ENCODE peak calls at places on chromosomes 7 and 10, in five cellular contexts. One of them, this sample, is unnamed.

GRCh38 chr10:93309062-93309461 is 173.1 kb downstream of the MYOF start:
- DNase-seq in dermis microvascular lymphatic vessel endothelial cell: no peak
- DNase-seq in mesendoderm: no peak
- DNase-seq in NCI-H1105: no peak
- DNase-seq in CD4-positive, alpha-beta T cell: no peak
- DNase-seq in this sample: no peak

GRCh38 chr7:82897500-82897899 is 265.2 kb downstream of the PCLO start:
- DNase-seq in dermis microvascular lymphatic vessel endothelial cell: no peak
- DNase-seq in mesendoderm: no peak
- DNase-seq in NCI-H1105: no peak
- DNase-seq in CD4-positive, alpha-beta T cell: no peak
- DNase-seq in this sample: no peak

GRCh38 chr10:8039323-8039922 is 15.1 kb upstream of the GATA3 start:
- DNase-seq in dermis microvascular lymphatic vessel endothelial cell: no peak
- DNase-seq in mesendoderm: peak
- DNase-seq in NCI-H1105: no peak
- DNase-seq in CD4-positive, alpha-beta T cell: no peak
- DNase-seq in this sample: peak

GRCh38 chr10:120392671-120393079 is 64.4 kb upstream of the PLPP4 start:
- DNase-seq in dermis microvascular lymphatic vessel endothelial cell: no peak
- DNase-seq in mesendoderm: no peak
- DNase-seq in NCI-H1105: peak
- DNase-seq in CD4-positive, alpha-beta T cell: no peak
- DNase-seq in this sample: no peak

GRCh38 chr10:60820093-60820769 is 42.0 kb downstream of the CDK1 start:
- DNase-seq in dermis microvascular lymphatic vessel endothelial cell: no peak
- DNase-seq in mesendoderm: peak
- DNase-seq in NCI-H1105: no peak
- DNase-seq in CD4-positive, alpha-beta T cell: no peak
- DNase-seq in this sample: peak

GRCh38 chr10:113021268-113022028 is 71.4 kb downstream of the TCF7L2 start:
- DNase-seq in dermis microvascular lymphatic vessel endothelial cell: peak
- DNase-seq in mesendoderm: no peak
- DNase-seq in NCI-H1105: no peak
- DNase-seq in CD4-positive, alpha-beta T cell: no peak
- DNase-seq in this sample: peak

GRCh38 chr7:140059288-140060242 is 3.2 kb downstream of the PARP12 start:
- DNase-seq in dermis microvascular lymphatic vessel endothelial cell: peak
- DNase-seq in mesendoderm: no peak
- DNase-seq in NCI-H1105: no peak
- DNase-seq in CD4-positive, alpha-beta T cell: peak
- DNase-seq in this sample: peak

GRCh38 chr7:95723583-95724180 is 48.7 kb upstream of the DYNC1I1 start:
- DNase-seq in dermis microvascular lymphatic vessel endothelial cell: peak
- DNase-seq in mesendoderm: peak
- DNase-seq in NCI-H1105: peak
- DNase-seq in CD4-positive, alpha-beta T cell: no peak
- DNase-seq in this sample: peak

GRCh38 chr7:24739306-24739705 is 18.0 kb downstream of the GSDME start:
- DNase-seq in dermis microvascular lymphatic vessel endothelial cell: no peak
- DNase-seq in mesendoderm: no peak
- DNase-seq in NCI-H1105: no peak
- DNase-seq in CD4-positive, alpha-beta T cell: no peak
- DNase-seq in this sample: no peak

GRCh38 chr7:122315507-122316466 is 11.2 kb upstream of the FEZF1 start:
- DNase-seq in dermis microvascular lymphatic vessel endothelial cell: no peak
- DNase-seq in mesendoderm: peak
- DNase-seq in NCI-H1105: no peak
- DNase-seq in CD4-positive, alpha-beta T cell: no peak
- DNase-seq in this sample: no peak

GRCh38 chr10:97066877-97067555 is 118.7 kb downstream of the SLIT1 start:
- DNase-seq in dermis microvascular lymphatic vessel endothelial cell: no peak
- DNase-seq in mesendoderm: no peak
- DNase-seq in NCI-H1105: no peak
- DNase-seq in CD4-positive, alpha-beta T cell: no peak
- DNase-seq in this sample: no peak

GRCh38 chr7:44072364-44073231 is 7.2 kb upstream of the PGAM2 start:
- DNase-seq in dermis microvascular lymphatic vessel endothelial cell: peak
- DNase-seq in mesendoderm: peak
- DNase-seq in NCI-H1105: peak
- DNase-seq in CD4-positive, alpha-beta T cell: peak
- DNase-seq in this sample: peak

GRCh38 chr10:75043256-75044121 is 68.0 kb upstream of the SAMD8 start:
- DNase-seq in dermis microvascular lymphatic vessel endothelial cell: no peak
- DNase-seq in mesendoderm: no peak
- DNase-seq in NCI-H1105: no peak
- DNase-seq in CD4-positive, alpha-beta T cell: peak
- DNase-seq in this sample: no peak

GRCh38 chr10:124736491-124737136 is 7.6 kb downstream of the FAM53B start:
- DNase-seq in dermis microvascular lymphatic vessel endothelial cell: no peak
- DNase-seq in mesendoderm: no peak
- DNase-seq in NCI-H1105: no peak
- DNase-seq in CD4-positive, alpha-beta T cell: no peak
- DNase-seq in this sample: peak

GRCh38 chr7:151135866-151136514 is 31.5 kb downstream of the GBX1 start:
- DNase-seq in dermis microvascular lymphatic vessel endothelial cell: no peak
- DNase-seq in mesendoderm: no peak
- DNase-seq in NCI-H1105: no peak
- DNase-seq in CD4-positive, alpha-beta T cell: no peak
- DNase-seq in this sample: no peak

GRCh38 chr10:93875032-93875358 is 18.8 kb upstream of the SLC35G1 start:
- DNase-seq in dermis microvascular lymphatic vessel endothelial cell: no peak
- DNase-seq in mesendoderm: no peak
- DNase-seq in NCI-H1105: no peak
- DNase-seq in CD4-positive, alpha-beta T cell: no peak
- DNase-seq in this sample: no peak

GRCh38 chr7:98836811-98837631 is 32.8 kb downstream of the TMEM130 start:
- DNase-seq in dermis microvascular lymphatic vessel endothelial cell: no peak
- DNase-seq in mesendoderm: peak
- DNase-seq in NCI-H1105: peak
- DNase-seq in CD4-positive, alpha-beta T cell: no peak
- DNase-seq in this sample: no peak

GRCh38 chr7:2432910-2433712 is 29.7 kb downstream of the CHST12 start:
- DNase-seq in dermis microvascular lymphatic vessel endothelial cell: no peak
- DNase-seq in mesendoderm: no peak
- DNase-seq in NCI-H1105: no peak
- DNase-seq in CD4-positive, alpha-beta T cell: no peak
- DNase-seq in this sample: no peak

GRCh38 chr7:48154792-48155413 is 16.4 kb upstream of the ABCA13 start:
- DNase-seq in dermis microvascular lymphatic vessel endothelial cell: peak
- DNase-seq in mesendoderm: peak
- DNase-seq in NCI-H1105: no peak
- DNase-seq in CD4-positive, alpha-beta T cell: peak
- DNase-seq in this sample: peak

GRCh38 chr10:58360412-58361004 is 24.7 kb upstream of the TFAM start:
- DNase-seq in dermis microvascular lymphatic vessel endothelial cell: no peak
- DNase-seq in mesendoderm: no peak
- DNase-seq in NCI-H1105: no peak
- DNase-seq in CD4-positive, alpha-beta T cell: no peak
- DNase-seq in this sample: peak

GRCh38 chr10:122078965-122079401 is 90.0 kb downstream of the TACC2 start:
- DNase-seq in dermis microvascular lymphatic vessel endothelial cell: no peak
- DNase-seq in mesendoderm: no peak
- DNase-seq in NCI-H1105: no peak
- DNase-seq in CD4-positive, alpha-beta T cell: no peak
- DNase-seq in this sample: no peak

GRCh38 chr10:28497313-28498126 is 35.4 kb upstream of the WAC start:
- DNase-seq in dermis microvascular lymphatic vessel endothelial cell: no peak
- DNase-seq in mesendoderm: no peak
- DNase-seq in NCI-H1105: no peak
- DNase-seq in CD4-positive, alpha-beta T cell: no peak
- DNase-seq in this sample: no peak

GRCh38 chr7:128039487-128040099 is 8.4 kb upstream of the LRRC4 start:
- DNase-seq in dermis microvascular lymphatic vessel endothelial cell: no peak
- DNase-seq in mesendoderm: no peak
- DNase-seq in NCI-H1105: no peak
- DNase-seq in CD4-positive, alpha-beta T cell: no peak
- DNase-seq in this sample: no peak

GRCh38 chr10:91665842-91666241 is 33.0 kb upstream of the PPP1R3C start:
- DNase-seq in dermis microvascular lymphatic vessel endothelial cell: no peak
- DNase-seq in mesendoderm: no peak
- DNase-seq in NCI-H1105: no peak
- DNase-seq in CD4-positive, alpha-beta T cell: no peak
- DNase-seq in this sample: no peak

GRCh38 chr10:124626759-124627380 is 117.3 kb downstream of the FAM53B start:
- DNase-seq in dermis microvascular lymphatic vessel endothelial cell: no peak
- DNase-seq in mesendoderm: no peak
- DNase-seq in NCI-H1105: no peak
- DNase-seq in CD4-positive, alpha-beta T cell: peak
- DNase-seq in this sample: no peak

GRCh38 chr10:8534089-8534488 is 479.6 kb downstream of the GATA3 start:
- DNase-seq in dermis microvascular lymphatic vessel endothelial cell: no peak
- DNase-seq in mesendoderm: no peak
- DNase-seq in NCI-H1105: no peak
- DNase-seq in CD4-positive, alpha-beta T cell: no peak
- DNase-seq in this sample: no peak

GRCh38 chr10:124160176-124160575 is 66.8 kb upstream of the CHST15 start:
- DNase-seq in dermis microvascular lymphatic vessel endothelial cell: no peak
- DNase-seq in mesendoderm: no peak
- DNase-seq in NCI-H1105: no peak
- DNase-seq in CD4-positive, alpha-beta T cell: no peak
- DNase-seq in this sample: no peak

GRCh38 chr10:46515402-46516192 is 40.9 kb downstream of the GPRIN2 start:
- DNase-seq in dermis microvascular lymphatic vessel endothelial cell: no peak
- DNase-seq in mesendoderm: no peak
- DNase-seq in NCI-H1105: no peak
- DNase-seq in CD4-positive, alpha-beta T cell: no peak
- DNase-seq in this sample: no peak

GRCh38 chr10:52213511-52213831 is 100.6 kb upstream of the DKK1 start:
- DNase-seq in dermis microvascular lymphatic vessel endothelial cell: no peak
- DNase-seq in mesendoderm: peak
- DNase-seq in NCI-H1105: no peak
- DNase-seq in CD4-positive, alpha-beta T cell: no peak
- DNase-seq in this sample: no peak

GRCh38 chr10:8056891-8057331 is 2.4 kb downstream of the GATA3 start:
- DNase-seq in dermis microvascular lymphatic vessel endothelial cell: no peak
- DNase-seq in mesendoderm: no peak
- DNase-seq in NCI-H1105: no peak
- DNase-seq in CD4-positive, alpha-beta T cell: peak
- DNase-seq in this sample: peak

GRCh38 chr7:102472126-102473041 is 6.3 kb downstream of the POLR2J start:
- DNase-seq in dermis microvascular lymphatic vessel endothelial cell: no peak
- DNase-seq in mesendoderm: no peak
- DNase-seq in NCI-H1105: no peak
- DNase-seq in CD4-positive, alpha-beta T cell: no peak
- DNase-seq in this sample: no peak

GRCh38 chr10:32938554-32939061 is 19.4 kb downstream of the ITGB1 start:
- DNase-seq in dermis microvascular lymphatic vessel endothelial cell: no peak
- DNase-seq in mesendoderm: peak
- DNase-seq in NCI-H1105: no peak
- DNase-seq in CD4-positive, alpha-beta T cell: no peak
- DNase-seq in this sample: no peak

GRCh38 chr10:99913831-99914235 is 95.9 kb downstream of the DNMBP start:
- DNase-seq in dermis microvascular lymphatic vessel endothelial cell: no peak
- DNase-seq in mesendoderm: peak
- DNase-seq in NCI-H1105: no peak
- DNase-seq in CD4-positive, alpha-beta T cell: no peak
- DNase-seq in this sample: peak

GRCh38 chr10:15305161-15305560 is 65.9 kb downstream of the FAM171A1 start:
- DNase-seq in dermis microvascular lymphatic vessel endothelial cell: no peak
- DNase-seq in mesendoderm: no peak
- DNase-seq in NCI-H1105: no peak
- DNase-seq in CD4-positive, alpha-beta T cell: no peak
- DNase-seq in this sample: no peak

GRCh38 chr7:157809863-157810851 is 473.4 kb downstream of the DNAJB6 start:
- DNase-seq in dermis microvascular lymphatic vessel endothelial cell: no peak
- DNase-seq in mesendoderm: no peak
- DNase-seq in NCI-H1105: no peak
- DNase-seq in CD4-positive, alpha-beta T cell: no peak
- DNase-seq in this sample: no peak

GRCh38 chr10:122638106-122638505 is 61.5 kb downstream of the C10orf120 start:
- DNase-seq in dermis microvascular lymphatic vessel endothelial cell: no peak
- DNase-seq in mesendoderm: no peak
- DNase-seq in NCI-H1105: no peak
- DNase-seq in CD4-positive, alpha-beta T cell: no peak
- DNase-seq in this sample: no peak

GRCh38 chr10:89237849-89238248 is 13.7 kb downstream of the LIPA start:
- DNase-seq in dermis microvascular lymphatic vessel endothelial cell: no peak
- DNase-seq in mesendoderm: no peak
- DNase-seq in NCI-H1105: no peak
- DNase-seq in CD4-positive, alpha-beta T cell: no peak
- DNase-seq in this sample: no peak

This sample was measured in endothelial cell of umbilical vein.